ENCODE peak calls at places on chromosomes 2 and 18, in five cellular contexts. C is CD14-positive monocyte, N is progenitor cell of endocrine pancreas, G is T-helper 9 cell, L is naive B cell. T is an unnamed sample.

GRCh38 chr2:190887089-190887488 is 6.5 kb downstream of the GLS start:
- DNase-seq in L (no peak), N (no peak), C (no peak), G (no peak), T (no peak)

GRCh38 chr2:148640767-148641166 is 3.8 kb upstream of the EPC2 start:
- DNase-seq in G (no peak), N (no peak), C (no peak), L (no peak), T (no peak)

GRCh38 chr2:150677561-150677960 is 190.1 kb upstream of the RND3 start:
- DNase-seq in N (no peak), L (no peak), C (no peak), G (no peak), T (no peak)

GRCh38 chr2:241857572-241858121 is 1.0 kb downstream of the PDCD1 start:
- DNase-seq in G (no peak), N (no peak), L (no peak), C (peak), T (no peak)

GRCh38 chr2:46770622-46771021 is 145.0 kb downstream of the MCFD2 start:
- DNase-seq in G (no peak), N (no peak), C (no peak), L (no peak), T (no peak)

GRCh38 chr2:172102159-172102857 is 392 bp downstream of the DLX2 start:
- DNase-seq in L (no peak), G (no peak), C (no peak), N (no peak), T (no peak)

GRCh38 chr2:216559625-216560156 is 61.0 kb downstream of the RPL37A start:
- DNase-seq in N (no peak), C (no peak), G (no peak), L (no peak), T (no peak)

GRCh38 chr18:1488394-1488793 is 583.7 kb downstream of the ADCYAP1 start:
- DNase-seq in L (no peak), G (no peak), N (no peak), C (no peak), T (no peak)

GRCh38 chr2:70978388-70979357 is at the start of gene ANKRD53:
- DNase-seq in G (no peak), L (no peak), C (no peak), N (peak), T (no peak)

GRCh38 chr2:241344925-241345651 is 11.0 kb upstream of the FARP2 start:
- DNase-seq in C (no peak), G (no peak), L (no peak), N (no peak), T (no peak)

GRCh38 chr2:170147576-170147975 is 30.4 kb upstream of the MYO3B start:
- DNase-seq in G (no peak), N (no peak), L (no peak), C (no peak), T (no peak)

GRCh38 chr18:50356036-50356945 is 18.6 kb upstream of the SKA1 start:
- DNase-seq in N (no peak), L (peak), G (no peak), C (peak), T (no peak)

GRCh38 chr2:141557329-141558098 is 573.3 kb downstream of the LRP1B start:
- DNase-seq in C (no peak), L (no peak), N (no peak), G (no peak), T (no peak)

GRCh38 chr2:144201868-144202468 is 318.0 kb downstream of the ZEB2 start:
- DNase-seq in C (no peak), G (no peak), L (no peak), N (no peak), T (no peak)

GRCh38 chr2:241153616-241154015 is 3.3 kb downstream of the PPP1R7 start:
- DNase-seq in G (no peak), N (no peak), C (no peak), L (no peak), T (no peak)

GRCh38 chr2:217880490-217880889 is 122.3 kb downstream of the TNS1 start:
- DNase-seq in C (no peak), N (no peak), L (no peak), G (no peak), T (no peak)

GRCh38 chr2:172434821-172435607 is 7.6 kb downstream of the ITGA6 start:
- DNase-seq in G (no peak), C (no peak), L (peak), N (no peak), T (peak)

GRCh38 chr2:184597571-184597980 is 753 bp upstream of the ZNF804A start:
- DNase-seq in G (no peak), N (no peak), L (no peak), C (peak), T (no peak)

GRCh38 chr18:62187543-62188378 is 706 bp downstream of the RELCH start:
- DNase-seq in L (peak), C (peak), G (peak), N (peak), T (no peak)

GRCh38 chr2:238098854-238099708 is 1.1 kb upstream of the ESPNL start:
- DNase-seq in G (no peak), C (peak), N (no peak), L (peak), T (no peak)

GRCh38 chr2:156466739-156467405 is 30.7 kb downstream of the GPD2 start:
- DNase-seq in L (no peak), C (no peak), N (no peak), G (no peak), T (no peak)

GRCh38 chr2:19796036-19796703 is 105.6 kb downstream of the TTC32 start:
- DNase-seq in N (no peak), C (no peak), L (no peak), G (no peak), T (no peak)

GRCh38 chr2:96117701-96118588 is 1.6 kb upstream of the ADRA2B start:
- DNase-seq in N (no peak), C (peak), G (no peak), L (no peak), T (no peak)

GRCh38 chr2:203534486-203535077 is 519 bp downstream of the RAPH1 start:
- DNase-seq in L (peak), C (peak), G (peak), N (peak), T (peak)

GRCh38 chr2:49702740-49703139 is 548.4 kb upstream of the FSHR start:
- DNase-seq in C (no peak), N (no peak), G (no peak), L (no peak), T (no peak)

GRCh38 chr2:191650896-191651773 is 26.8 kb upstream of the NABP1 start:
- DNase-seq in L (no peak), G (no peak), N (no peak), C (no peak), T (no peak)

GRCh38 chr2:232419245-232420072 is 12.8 kb downstream of the ALPG start:
- DNase-seq in G (no peak), C (no peak), N (no peak), L (no peak), T (no peak)

T was measured in T-helper 17 cell.